ENCODE peak calls at places on chromosomes 11 and 22, in four cellular contexts. B is GM20000, C is neural crest cell, I is lung. Q is an unnamed sample.

GRCh38 chr11:6323291-6323905 is 3.1 kb upstream of the CAVIN3 start:
- DNase-seq in C (no peak), I (no peak), B (no peak), Q (no peak)

GRCh38 chr22:49617264-49617663 is 210.4 kb downstream of the BRD1 start:
- DNase-seq in C (no peak), I (no peak), B (no peak), Q (no peak)

GRCh38 chr11:125874556-125875124 is 12.8 kb upstream of the HYLS1 start:
- DNase-seq in B (peak; percentile 54), I (peak; percentile 59), C (peak; percentile 78), Q (peak; percentile 57)

GRCh38 chr11:82796970-82797594 is 63.4 kb upstream of the FAM181B start:
- DNase-seq in I (no peak), C (no peak), B (no peak), Q (no peak)

GRCh38 chr11:128448981-128449713 is 138.2 kb downstream of the ETS1 start:
- DNase-seq in B (no peak), I (no peak), C (no peak), Q (no peak)

GRCh38 chr11:73372371-73372993 is 3.7 kb upstream of the RELT start:
- DNase-seq in B (no peak), C (no peak), I (no peak), Q (no peak)

GRCh38 chr11:125410091-125410490 is 86.0 kb downstream of the FEZ1 start:
- DNase-seq in I (no peak), B (no peak), C (peak; percentile 22), Q (no peak)

GRCh38 chr11:104852811-104853210 is 45.4 kb downstream of the CASP12 start:
- DNase-seq in B (no peak), C (no peak), I (no peak), Q (no peak)

GRCh38 chr22:19686946-19687345 is 27.4 kb upstream of the SEPTIN5 start:
- DNase-seq in I (no peak), B (no peak), C (no peak), Q (no peak)

GRCh38 chr11:27894552-27894951 is 194.3 kb upstream of the BDNF start:
- DNase-seq in C (no peak), B (no peak), I (no peak), Q (no peak)

GRCh38 chr22:49571326-49571725 is 256.3 kb downstream of the BRD1 start:
- DNase-seq in I (no peak), C (no peak), B (no peak), Q (no peak)

GRCh38 chr11:13216019-13217006 is 61.3 kb upstream of the BMAL1 start:
- DNase-seq in C (no peak), I (no peak), B (no peak), Q (no peak)

GRCh38 chr11:113677648-113678047 is 28.5 kb downstream of the TMPRSS5 start:
- DNase-seq in C (no peak), B (no peak), I (no peak), Q (no peak)

GRCh38 chr11:114832532-114833125 is 154.3 kb downstream of the NXPE2 start:
- DNase-seq in I (no peak), C (no peak), B (no peak), Q (no peak)

GRCh38 chr22:23177197-23177596 is 3.1 kb upstream of the BCR start:
- DNase-seq in I (no peak), B (no peak), C (no peak), Q (no peak)

GRCh38 chr11:70339066-70339465 is 59.3 kb upstream of the CTTN start:
- DNase-seq in I (no peak), B (no peak), C (no peak), Q (no peak)

GRCh38 chr22:39349506-39349966 is 255 bp upstream of the SYNGR1 start:
- DNase-seq in C (peak; percentile 44), I (no peak), B (peak; percentile 87), Q (peak; percentile 79)

GRCh38 chr11:12824281-12825041 is 150.2 kb downstream of the TEAD1 start:
- DNase-seq in C (no peak), I (no peak), B (no peak), Q (no peak)

GRCh38 chr11:3021125-3021524 is 29.0 kb upstream of the NAP1L4 start:
- DNase-seq in I (no peak), C (no peak), B (peak; percentile 60), Q (peak; percentile 64)

GRCh38 chr11:95922536-95923440 is 1.1 kb downstream of the MTMR2 start:
- DNase-seq in B (no peak), C (no peak), I (no peak), Q (no peak)

GRCh38 chr11:62129610-62130497 is 6.0 kb downstream of the INCENP start:
- DNase-seq in C (no peak), B (no peak), I (no peak), Q (no peak)

GRCh38 chr11:32231909-32232493 is 141.1 kb downstream of the RCN1 start:
- DNase-seq in B (peak; percentile 44), C (peak; percentile 18), I (no peak), Q (peak; percentile 46)

GRCh38 chr22:47408409-47408808 is 646.0 kb downstream of the TBC1D22A start:
- DNase-seq in B (no peak), C (no peak), I (no peak), Q (no peak)

GRCh38 chr11:83063073-83063754 is 8.5 kb downstream of the RAB30 start:
- DNase-seq in I (no peak), B (peak; percentile 62), C (no peak), Q (peak; percentile 61)

GRCh38 chr11:83156996-83157754 is at the start of gene PCF11:
- DNase-seq in B (peak; percentile 92), C (no peak), I (no peak), Q (peak; percentile 93)

GRCh38 chr11:132718711-132719641 is 813.3 kb downstream of the OPCML start:
- DNase-seq in I (no peak), C (peak; percentile 4), B (no peak), Q (no peak)

GRCh38 chr11:2584812-2585565 is 114.8 kb downstream of the KCNQ1OT1 start:
- DNase-seq in B (no peak), C (peak; percentile 0), I (no peak), Q (no peak)

GRCh38 chr11:61021661-61022212 is 50.3 kb downstream of the CD6 start:
- DNase-seq in B (no peak), C (no peak), I (no peak), Q (peak; percentile 65)

GRCh38 chr22:46068908-46069481 is 81.3 kb upstream of the PPARA start:
- DNase-seq in B (no peak), I (no peak), C (no peak), Q (no peak)

GRCh38 chr22:20109411-20110358 is 6.2 kb upstream of the RANBP1 start:
- DNase-seq in I (no peak), C (no peak), B (no peak), Q (no peak)

GRCh38 chr11:60840711-60841430 is 1.0 kb upstream of the CCDC86 start:
- DNase-seq in I (no peak), C (no peak), B (no peak), Q (no peak)

GRCh38 chr11:35239476-35240075 is 100.6 kb downstream of the CD44 start:
- DNase-seq in C (no peak), I (no peak), B (no peak), Q (no peak)

GRCh38 chr11:11215944-11216343 is 137.1 kb downstream of the CSNK2A3 start:
- DNase-seq in C (no peak), B (no peak), I (no peak), Q (no peak)

DNA sequence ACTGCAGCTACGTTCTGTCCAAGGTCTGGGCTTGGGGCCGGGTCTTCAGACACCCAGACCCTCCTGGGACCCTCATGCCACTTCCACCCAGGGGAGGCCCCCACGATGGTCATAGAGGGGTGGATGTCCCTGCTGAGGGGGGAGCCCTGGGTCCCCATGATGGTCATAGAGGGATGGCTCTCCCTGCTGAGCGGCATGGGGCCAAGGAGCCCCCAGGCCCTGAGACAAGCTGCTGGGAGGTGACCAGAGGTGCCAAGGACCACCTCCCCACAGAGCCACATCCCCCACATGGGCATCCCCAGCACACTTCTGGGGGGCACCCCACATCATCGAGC is 7.2 kb downstream of the MUC5B start:
- DNase-seq in I (no peak), B (peak; percentile 41), C (no peak), Q (no peak)
- TF ChIP-seq CTCF in I (no peak), B (no peak), C (no peak), Q (no peak)

GRCh38 chr22:35914665-35915476 is 113.8 kb downstream of the RBFOX2 start:
- DNase-seq in I (peak; percentile 84), C (peak; percentile 50), B (no peak), Q (no peak)

GRCh38 chr22:35917651-35918050 is 111.0 kb downstream of the RBFOX2 start:
- DNase-seq in B (no peak), C (no peak), I (no peak), Q (no peak)

GRCh38 chr22:35913925-35914324 is 114.7 kb downstream of the RBFOX2 start:
- DNase-seq in I (no peak), C (no peak), B (no peak), Q (no peak)

GRCh38 chr22:35914357-35914664 is 114.3 kb downstream of the RBFOX2 start:
- DNase-seq in B (no peak), C (no peak), I (no peak), Q (no peak)

GRCh38 chr22:35915477-35916013 is 113.1 kb downstream of the RBFOX2 start:
- DNase-seq in I (no peak), C (no peak), B (no peak), Q (no peak)
- TF ChIP-seq CTCF in I (no peak), C (no peak), B (no peak), Q (no peak)

GRCh38 chr11:68038718-68039525 is at the start of gene TCIRG1:
- DNase-seq in B (peak; percentile 93), I (peak; percentile 84), C (peak; percentile 32), Q (peak; percentile 92)
- TF ChIP-seq CTCF in B (no peak), I (no peak), C (no peak), Q (no peak)

GRCh38 chr11:71370895-71371673 is 77.1 kb downstream of the DHCR7 start:
- DNase-seq in B (no peak), I (no peak), C (no peak), Q (no peak)

GRCh38 chr11:71370020-71370747 is 78.0 kb downstream of the DHCR7 start:
- DNase-seq in I (no peak), B (no peak), C (no peak), Q (no peak)

GRCh38 chr11:71373791-71374454 is 74.3 kb downstream of the DHCR7 start:
- DNase-seq in B (peak; percentile 36), C (no peak), I (no peak), Q (no peak)

GRCh38 chr11:71371674-71372069 is 76.5 kb downstream of the DHCR7 start:
- DNase-seq in I (no peak), B (no peak), C (no peak), Q (no peak)

DNA sequence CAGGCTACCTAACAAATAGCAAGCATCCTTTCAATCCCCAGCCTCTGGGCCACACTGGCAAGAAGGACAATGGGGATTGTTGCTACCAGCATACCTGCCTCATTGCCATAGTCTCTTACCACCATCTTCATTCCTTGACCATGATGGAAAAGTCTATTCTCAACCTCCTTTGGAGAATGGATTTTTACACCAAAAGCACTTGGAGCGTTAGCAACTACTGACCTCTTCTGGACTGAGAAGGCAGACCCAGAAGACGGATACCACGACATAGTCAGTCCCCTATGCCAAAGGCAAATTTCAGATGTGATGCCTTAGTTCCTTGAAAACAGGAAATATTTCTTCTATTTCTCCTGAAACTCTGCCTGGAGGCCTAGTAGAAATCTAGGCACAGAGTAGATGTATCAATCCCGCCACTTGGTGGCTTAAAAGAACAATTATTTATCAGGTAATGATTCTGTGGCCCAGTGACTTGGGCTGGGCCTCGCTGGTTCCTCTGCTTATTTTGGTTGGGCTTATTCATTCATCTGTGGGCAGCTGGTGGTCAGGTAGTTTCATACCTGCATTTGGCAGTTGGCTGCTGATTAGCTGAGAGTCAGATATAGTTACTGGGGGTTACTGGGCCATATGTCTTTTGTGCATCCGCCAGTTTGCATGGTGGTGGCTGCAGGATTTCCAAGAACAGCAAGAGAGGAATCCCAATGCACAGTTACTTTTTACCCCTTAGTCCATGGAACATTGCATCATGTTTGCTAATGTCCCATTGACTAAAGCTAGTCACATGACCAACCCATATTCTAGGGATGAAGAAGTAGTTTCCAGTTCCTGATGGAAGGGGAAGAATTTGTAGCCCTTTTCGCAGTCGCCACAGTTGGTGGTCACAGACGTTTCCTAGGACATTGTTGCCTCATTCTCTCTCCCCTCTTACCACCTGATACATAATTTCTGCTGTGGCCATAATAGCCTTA is 75.2 kb downstream of the DHCR7 start:
- DNase-seq in I (no peak), B (no peak), C (no peak), Q (no peak)
- TF ChIP-seq CTCF in I (no peak), B (no peak), C (peak; percentile 60), Q (peak; percentile 5)

Q was measured in GM13977.